ENCODE peak calls at places on chromosomes 4 and X, in nine cellular contexts. D is GM13977; E is stimulated activated naive CD4-positive, alpha-beta T cell; F is left ventricle myocardium inferior; T is KG1; K is activated CD4-positive, alpha-beta T cell treated with anti-CD3 and anti-CD28 coated beads, Interleukin-2, amount 50 U/mL, for 4 hours; Y is NCI-H69; L is tibial artery; S is activated naive CD4-positive, alpha-beta T cell treated with anti-CD3 and anti-CD28 coated beads, Interleukin-2, amount 50 U/mL, for 72 hours. O is an unnamed sample.

GRCh38 chr4:113574636-113575103 is 186.9 kb downstream of the CAMK2D start:
- DNase-seq in D (no peak), E (no peak), F (no peak), T (no peak), K (no peak), Y (peak), L (no peak), S (no peak), O (peak)

GRCh38 chr4:83386931-83387897 is 52.6 kb upstream of the HPSE start:
- DNase-seq in D (no peak), E (no peak), F (no peak), T (no peak), K (no peak), Y (no peak), L (no peak), S (no peak), O (no peak)

GRCh38 chrX:43860646-43861370 is 21.4 kb downstream of the MAOB start:
- DNase-seq in D (no peak), E (no peak), F (no peak), T (no peak), K (no peak), Y (peak), L (no peak), S (no peak), O (peak)

GRCh38 chrX:88325634-88326033 is 421.4 kb upstream of the CPXCR1 start:
- DNase-seq in D (no peak), E (no peak), F (no peak), T (peak), K (no peak), Y (no peak), L (no peak), S (no peak), O (no peak)

GRCh38 chr4:76950846-76951321 is 1.3 kb downstream of the SEPTIN11 start:
- DNase-seq in D (peak), E (no peak), F (no peak), T (peak), K (no peak), Y (peak), L (no peak), S (no peak), O (peak)

GRCh38 chr4:94582517-94582916 is 130.8 kb downstream of the PDLIM5 start:
- DNase-seq in D (no peak), E (no peak), F (no peak), T (no peak), K (no peak), Y (no peak), L (no peak), S (no peak), O (no peak)

GRCh38 chr4:40264995-40265909 is 68.4 kb downstream of the RHOH start:
- DNase-seq in D (no peak), E (peak), F (peak), T (peak), K (no peak), Y (no peak), L (no peak), S (peak), O (peak)

GRCh38 chrX:130994671-130995070 is 63.5 kb upstream of the ARHGAP36 start:
- DNase-seq in D (peak), E (no peak), F (no peak), T (peak), K (no peak), Y (peak), L (no peak), S (no peak), O (peak)

GRCh38 chr4:13765535-13765934 is 138.0 kb upstream of the BOD1L1 start:
- DNase-seq in D (no peak), E (no peak), F (no peak), T (no peak), K (no peak), Y (no peak), L (no peak), S (no peak), O (peak)

GRCh38 chr4:37516057-37516775 is 170.0 kb downstream of the RELL1 start:
- DNase-seq in D (no peak), E (no peak), F (no peak), T (no peak), K (no peak), Y (no peak), L (no peak), S (no peak), O (no peak)

GRCh38 chr4:14348506-14348905 is 653.8 kb upstream of the CPEB2 start:
- DNase-seq in D (no peak), E (no peak), F (no peak), T (no peak), K (no peak), Y (no peak), L (no peak), S (no peak), O (no peak)

GRCh38 chr4:86613734-86614133 is 19.6 kb downstream of the PTPN13 start:
- DNase-seq in D (no peak), E (no peak), F (no peak), T (no peak), K (no peak), Y (no peak), L (no peak), S (no peak), O (no peak)

GRCh38 chr4:1417522-1418390 is 11.5 kb upstream of the NKX1-1 start:
- DNase-seq in D (no peak), E (no peak), F (no peak), T (no peak), K (no peak), Y (no peak), L (peak), S (no peak), O (no peak)

GRCh38 chr4:6926081-6926480 is 16.5 kb downstream of the TBC1D14 start:
- DNase-seq in D (no peak), E (no peak), F (no peak), T (peak), K (no peak), Y (no peak), L (no peak), S (no peak), O (no peak)

GRCh38 chr4:153207561-153207960 is 3.3 kb downstream of the TRIM2 start:
- DNase-seq in D (no peak), E (no peak), F (peak), T (no peak), K (no peak), Y (no peak), L (no peak), S (no peak), O (peak)

GRCh38 chr4:151917145-151917775 is 156.5 kb upstream of the GATB start:
- DNase-seq in D (no peak), E (no peak), F (no peak), T (no peak), K (no peak), Y (no peak), L (no peak), S (no peak), O (no peak)

GRCh38 chr4:182642831-182643230 is 274.4 kb downstream of the DCTD start:
- DNase-seq in D (peak), E (no peak), F (no peak), T (no peak), K (no peak), Y (peak), L (no peak), S (no peak), O (peak)

GRCh38 chr4:73901031-73901430 is 31.8 kb downstream of the CXCL1 start:
- DNase-seq in D (no peak), E (no peak), F (no peak), T (no peak), K (no peak), Y (no peak), L (no peak), S (no peak), O (no peak)

GRCh38 chrX:7270018-7270417 is 122.1 kb upstream of the PUDP start:
- DNase-seq in D (no peak), E (no peak), F (no peak), T (no peak), K (no peak), Y (no peak), L (no peak), S (no peak), O (no peak)

GRCh38 chrX:141220342-141221008 is 21.8 kb downstream of the SPANXC start:
- DNase-seq in D (no peak), E (no peak), F (no peak), T (no peak), K (no peak), Y (no peak), L (no peak), S (no peak), O (peak)

GRCh38 chr4:77564231-77564630 is 41.4 kb upstream of the CXCL13 start:
- DNase-seq in D (no peak), E (no peak), F (no peak), T (no peak), K (no peak), Y (peak), L (no peak), S (no peak), O (no peak)

GRCh38 chr4:185800266-185800945 is 11.6 kb downstream of the SORBS2 start:
- DNase-seq in D (no peak), E (no peak), F (no peak), T (no peak), K (no peak), Y (no peak), L (no peak), S (no peak), O (no peak)

GRCh38 chr4:102574317-102574716 is 73.2 kb downstream of the NFKB1 start:
- DNase-seq in D (no peak), E (peak), F (no peak), T (no peak), K (no peak), Y (no peak), L (no peak), S (no peak), O (no peak)

GRCh38 chr4:140529434-140529833 is 5.5 kb downstream of the ELMOD2 start:
- DNase-seq in D (no peak), E (no peak), F (no peak), T (no peak), K (no peak), Y (no peak), L (no peak), S (no peak), O (no peak)

GRCh38 chr4:183178201-183178600 is 79.1 kb downstream of the WWC2 start:
- DNase-seq in D (no peak), E (no peak), F (no peak), T (no peak), K (no peak), Y (no peak), L (no peak), S (no peak), O (no peak)

GRCh38 chr4:146232131-146232722 is 17.9 kb downstream of the REELD1 start:
- DNase-seq in D (no peak), E (no peak), F (no peak), T (no peak), K (no peak), Y (no peak), L (no peak), S (no peak), O (no peak)

GRCh38 chr4:152536545-152537182 is 772 bp upstream of the FBXW7 start:
- DNase-seq in D (peak), E (peak), F (no peak), T (no peak), K (peak), Y (peak), L (peak), S (no peak), O (peak)

GRCh38 chr4:70280567-70280966 is 38.2 kb downstream of the CSN3 start:
- DNase-seq in D (no peak), E (no peak), F (no peak), T (no peak), K (no peak), Y (no peak), L (no peak), S (no peak), O (no peak)

GRCh38 chr4:123649248-123649643 is 252.7 kb downstream of the SPRY1 start:
- DNase-seq in D (peak), E (no peak), F (no peak), T (no peak), K (no peak), Y (peak), L (no peak), S (no peak), O (no peak)

GRCh38 chrX:67619253-67619652 is 75.4 kb downstream of the AR start:
- DNase-seq in D (no peak), E (no peak), F (no peak), T (no peak), K (no peak), Y (no peak), L (no peak), S (no peak), O (peak)

GRCh38 chr4:156109943-156110925 is 156.6 kb upstream of the CTSO start:
- DNase-seq in D (no peak), E (no peak), F (no peak), T (no peak), K (no peak), Y (no peak), L (no peak), S (no peak), O (no peak)

GRCh38 chr4:21827575-21827974 is 121.0 kb downstream of the KCNIP4 start:
- DNase-seq in D (no peak), E (no peak), F (no peak), T (no peak), K (no peak), Y (no peak), L (no peak), S (no peak), O (no peak)

GRCh38 chr4:110826656-110827055 is 203.8 kb upstream of the PITX2 start:
- DNase-seq in D (no peak), E (no peak), F (no peak), T (no peak), K (no peak), Y (no peak), L (no peak), S (no peak), O (peak)

GRCh38 chr4:53905935-53906377 is 158.4 kb downstream of the CHIC2 start:
- DNase-seq in D (peak), E (no peak), F (peak), T (no peak), K (no peak), Y (peak), L (no peak), S (no peak), O (peak)

GRCh38 chr4:1364217-1364616 is 17.2 kb downstream of the UVSSA start:
- DNase-seq in D (no peak), E (no peak), F (no peak), T (no peak), K (no peak), Y (no peak), L (no peak), S (no peak), O (no peak)

GRCh38 chrX:153582896-153583295 is 16.0 kb downstream of the CCNQ start:
- DNase-seq in D (peak), E (peak), F (peak), T (peak), K (peak), Y (peak), L (no peak), S (peak), O (peak)